ENCODE peak calls at places on chromosomes 5 and 9, in six cellular contexts. I is islet precursor cell; S is activated CD4-positive, alpha-beta T cell treated with anti-CD3 and anti-CD28 coated beads, Interleukin-2, amount 10 ng/mL, durations not matched to agents 7 days and 5 days; K is NCI-H526; J is heart left ventricle; H is stimulated activated CD8-positive, alpha-beta memory T cell treated with anti-CD3 and anti-CD28 coated beads, Interleukin-15, amount 100 ng/mL, for 4 hours. T is an unnamed sample.

GRCh38 chr5:175823731-175824525 is 47.5 kb upstream of the CPLX2 start:
- DNase-seq in J (no peak), H (no peak), I (no peak), S (no peak), K (peak; percentile 9), T (no peak)

GRCh38 chr9:13296972-13297371 is 17.5 kb upstream of the MPDZ start:
- DNase-seq in S (no peak), J (no peak), H (no peak), I (no peak), K (no peak), T (no peak)

GRCh38 chr9:136658849-136659535 is 3.7 kb upstream of the EGFL7 start:
- DNase-seq in H (no peak), S (peak; percentile 19), I (no peak), J (peak; percentile 32), K (no peak), T (peak; percentile 67)

GRCh38 chr5:83026930-83027687 is 50.1 kb downstream of the TMEM167A start:
- DNase-seq in S (no peak), I (peak; percentile 86), H (no peak), J (no peak), K (no peak), T (no peak)

GRCh38 chr5:76867827-76868693 is 18.2 kb downstream of the S100Z start:
- DNase-seq in I (peak; percentile 77), K (peak; percentile 0), H (no peak), S (peak; percentile 73), J (peak; percentile 59), T (peak; percentile 80)

GRCh38 chr9:69622664-69623063 is 49.5 kb downstream of the APBA1 start:
- DNase-seq in S (no peak), H (no peak), K (no peak), I (no peak), J (no peak), T (no peak)

GRCh38 chr5:143153332-143154119 is 250.0 kb downstream of the NR3C1 start:
- DNase-seq in H (no peak), S (no peak), I (no peak), K (no peak), J (peak; percentile 72), T (no peak)

GRCh38 chr5:6377582-6378127 is 692 bp downstream of the MED10 start:
- DNase-seq in K (peak; percentile 36), I (no peak), J (no peak), S (peak; percentile 24), H (no peak), T (peak; percentile 33)

GRCh38 chr5:127518319-127518621 is 830 bp downstream of the PRRC1 start:
- DNase-seq in S (no peak), K (no peak), J (no peak), H (no peak), I (no peak), T (no peak)

GRCh38 chr5:24749701-24750100 is 104.9 kb upstream of the CDH10 start:
- DNase-seq in K (no peak), I (no peak), S (no peak), H (no peak), J (no peak), T (no peak)

GRCh38 chr9:111759762-111760639 is 34.7 kb downstream of the SHOC1 start:
- DNase-seq in J (peak; percentile 50), I (no peak), K (peak; percentile 31), H (no peak), S (peak; percentile 72), T (peak; percentile 74)

GRCh38 chr9:18448101-18448500 is 25.9 kb upstream of the ADAMTSL1 start:
- DNase-seq in J (no peak), S (no peak), I (no peak), H (no peak), K (no peak), T (no peak)

GRCh38 chr5:109865636-109866035 is 175.9 kb downstream of the MAN2A1 start:
- DNase-seq in S (no peak), J (no peak), K (peak; percentile 94), I (peak; percentile 96), H (no peak), T (no peak)

GRCh38 chr5:139061274-139061673 is 136.9 kb downstream of the SIL1 start:
- DNase-seq in S (no peak), K (no peak), H (no peak), I (no peak), J (peak; percentile 53), T (no peak)

GRCh38 chr9:69180670-69181069 is 6.6 kb downstream of the TJP2 start:
- DNase-seq in S (peak; percentile 66), I (peak; percentile 82), K (no peak), J (peak; percentile 66), H (no peak), T (peak; percentile 44)

GRCh38 chr9:128685636-128686489 is 3.2 kb upstream of the SET start:
- DNase-seq in K (no peak), I (no peak), J (no peak), S (peak; percentile 70), H (no peak), T (peak; percentile 66)

GRCh38 chr5:170509323-170509660 is 5.5 kb downstream of the KCNIP1 start:
- DNase-seq in I (no peak), S (no peak), J (no peak), H (no peak), K (no peak), T (no peak)

GRCh38 chr9:112755059-112755458 is 4.5 kb downstream of the SNX30 start:
- DNase-seq in S (no peak), K (no peak), I (no peak), H (no peak), J (no peak), T (no peak)

GRCh38 chr9:36788534-36788933 is 215.8 kb downstream of the MELK start:
- DNase-seq in J (no peak), H (no peak), I (no peak), K (no peak), S (no peak), T (no peak)

T was measured in activated CD8-positive, alpha-beta T cell treated with anti-CD3 and anti-CD28 coated beads, Interleukin-2, amount 10 ng/mL, durations not matched to agents 7 days and 5 days.